ENCODE peak calls at places on chromosomes 16 and 17, in five cellular contexts. One of them, this sample, is unnamed.
A peak's percentile ranks its signal among the peaks of the same experiment; 100 is the strongest.

GRCh38 chr17:30929081-30929633 is 7.4 kb downstream of the ADAP2 start:
- DNase-seq in activated CD4-positive, CD25-positive, alpha-beta regulatory T cell treated with anti-CD3 and anti-CD28 coated beads, Interleukin-2, amount 50 U/mL, for 16 hours: no peak
- DNase-seq in lower lobe of right lung: no peak
- DNase-seq in DMS153: no peak
- DNase-seq in ELR: no peak
- DNase-seq in this sample: no peak

GRCh38 chr16:17885659-17886200 is 415.0 kb upstream of the XYLT1 start:
- DNase-seq in DMS153: no peak
- DNase-seq in lower lobe of right lung: no peak
- DNase-seq in activated CD4-positive, CD25-positive, alpha-beta regulatory T cell treated with anti-CD3 and anti-CD28 coated beads, Interleukin-2, amount 50 U/mL, for 16 hours: no peak
- DNase-seq in ELR: no peak
- DNase-seq in this sample: no peak

GRCh38 chr16:48504216-48504615 is 105.8 kb downstream of the N4BP1 start:
- DNase-seq in lower lobe of right lung: no peak
- DNase-seq in activated CD4-positive, CD25-positive, alpha-beta regulatory T cell treated with anti-CD3 and anti-CD28 coated beads, Interleukin-2, amount 50 U/mL, for 16 hours: no peak
- DNase-seq in DMS153: no peak
- DNase-seq in ELR: no peak
- DNase-seq in this sample: no peak

GRCh38 chr16:86922311-86922710 is 344.0 kb downstream of the FOXL1 start:
- DNase-seq in lower lobe of right lung: no peak
- DNase-seq in activated CD4-positive, CD25-positive, alpha-beta regulatory T cell treated with anti-CD3 and anti-CD28 coated beads, Interleukin-2, amount 50 U/mL, for 16 hours: no peak
- DNase-seq in ELR: no peak
- DNase-seq in DMS153: no peak
- DNase-seq in this sample: no peak

GRCh38 chr16:4461250-4462085 is 13.0 kb downstream of the NMRAL1 start:
- DNase-seq in ELR: peak; percentile 9
- DNase-seq in activated CD4-positive, CD25-positive, alpha-beta regulatory T cell treated with anti-CD3 and anti-CD28 coated beads, Interleukin-2, amount 50 U/mL, for 16 hours: no peak
- DNase-seq in lower lobe of right lung: no peak
- DNase-seq in DMS153: no peak
- DNase-seq in this sample: no peak

GRCh38 chr16:9112166-9112843 is 20.9 kb downstream of the HAPSTR1 start:
- DNase-seq in ELR: no peak
- DNase-seq in lower lobe of right lung: no peak
- DNase-seq in activated CD4-positive, CD25-positive, alpha-beta regulatory T cell treated with anti-CD3 and anti-CD28 coated beads, Interleukin-2, amount 50 U/mL, for 16 hours: no peak
- DNase-seq in DMS153: no peak
- DNase-seq in this sample: no peak

GRCh38 chr17:78771758-78772382 is 10.2 kb downstream of the CYTH1 start:
- DNase-seq in ELR: no peak
- DNase-seq in DMS153: no peak
- DNase-seq in activated CD4-positive, CD25-positive, alpha-beta regulatory T cell treated with anti-CD3 and anti-CD28 coated beads, Interleukin-2, amount 50 U/mL, for 16 hours: no peak
- DNase-seq in lower lobe of right lung: no peak
- DNase-seq in this sample: no peak

GRCh38 chr17:82670661-82671060 is 22.4 kb upstream of the WDR45B start:
- DNase-seq in DMS153: no peak
- DNase-seq in ELR: no peak
- DNase-seq in activated CD4-positive, CD25-positive, alpha-beta regulatory T cell treated with anti-CD3 and anti-CD28 coated beads, Interleukin-2, amount 50 U/mL, for 16 hours: no peak
- DNase-seq in lower lobe of right lung: no peak
- DNase-seq in this sample: no peak

GRCh38 chr16:57720142-57720575 is 15.4 kb upstream of the KATNB1 start:
- DNase-seq in lower lobe of right lung: no peak
- DNase-seq in activated CD4-positive, CD25-positive, alpha-beta regulatory T cell treated with anti-CD3 and anti-CD28 coated beads, Interleukin-2, amount 50 U/mL, for 16 hours: no peak
- DNase-seq in ELR: peak; percentile 73
- DNase-seq in DMS153: peak; percentile 1
- DNase-seq in this sample: peak; percentile 39

GRCh38 chr17:28892024-28892423 is 5.5 kb downstream of the FLOT2 start:
- DNase-seq in DMS153: no peak
- DNase-seq in activated CD4-positive, CD25-positive, alpha-beta regulatory T cell treated with anti-CD3 and anti-CD28 coated beads, Interleukin-2, amount 50 U/mL, for 16 hours: no peak
- DNase-seq in lower lobe of right lung: no peak
- DNase-seq in ELR: no peak
- DNase-seq in this sample: no peak

GRCh38 chr17:17874478-17874877 is 37.7 kb upstream of the SREBF1 start:
- DNase-seq in activated CD4-positive, CD25-positive, alpha-beta regulatory T cell treated with anti-CD3 and anti-CD28 coated beads, Interleukin-2, amount 50 U/mL, for 16 hours: no peak
- DNase-seq in lower lobe of right lung: no peak
- DNase-seq in DMS153: no peak
- DNase-seq in ELR: peak; percentile 97
- DNase-seq in this sample: no peak

GRCh38 chr17:33140413-33141099 is 148.9 kb downstream of the SPACA3 start:
- DNase-seq in ELR: no peak
- DNase-seq in lower lobe of right lung: no peak
- DNase-seq in DMS153: peak; percentile 89
- DNase-seq in activated CD4-positive, CD25-positive, alpha-beta regulatory T cell treated with anti-CD3 and anti-CD28 coated beads, Interleukin-2, amount 50 U/mL, for 16 hours: no peak
- DNase-seq in this sample: no peak

GRCh38 chr16:23508589-23509440 is 1.5 kb downstream of the GGA2 start:
- DNase-seq in ELR: peak; percentile 11
- DNase-seq in DMS153: no peak
- DNase-seq in lower lobe of right lung: no peak
- DNase-seq in activated CD4-positive, CD25-positive, alpha-beta regulatory T cell treated with anti-CD3 and anti-CD28 coated beads, Interleukin-2, amount 50 U/mL, for 16 hours: no peak
- DNase-seq in this sample: no peak

GRCh38 chr16:31215287-31216115 is 1.4 kb downstream of the PYDC1 start:
- DNase-seq in ELR: peak; percentile 79
- DNase-seq in activated CD4-positive, CD25-positive, alpha-beta regulatory T cell treated with anti-CD3 and anti-CD28 coated beads, Interleukin-2, amount 50 U/mL, for 16 hours: no peak
- DNase-seq in lower lobe of right lung: peak; percentile 79
- DNase-seq in DMS153: peak; percentile 35
- DNase-seq in this sample: no peak

GRCh38 chr16:30637952-30638351 is 12.8 kb upstream of the PRR14 start:
- DNase-seq in DMS153: peak; percentile 16
- DNase-seq in activated CD4-positive, CD25-positive, alpha-beta regulatory T cell treated with anti-CD3 and anti-CD28 coated beads, Interleukin-2, amount 50 U/mL, for 16 hours: no peak
- DNase-seq in lower lobe of right lung: no peak
- DNase-seq in ELR: peak; percentile 78
- DNase-seq in this sample: peak; percentile 41

GRCh38 chr16:78628526-78628925 is 529.1 kb downstream of the WWOX start:
- DNase-seq in activated CD4-positive, CD25-positive, alpha-beta regulatory T cell treated with anti-CD3 and anti-CD28 coated beads, Interleukin-2, amount 50 U/mL, for 16 hours: no peak
- DNase-seq in ELR: no peak
- DNase-seq in DMS153: no peak
- DNase-seq in lower lobe of right lung: no peak
- DNase-seq in this sample: no peak

GRCh38 chr16:81798311-81799137 is 19.4 kb downstream of the PLCG2 start:
- DNase-seq in ELR: no peak
- DNase-seq in DMS153: no peak
- DNase-seq in lower lobe of right lung: peak; percentile 68
- DNase-seq in activated CD4-positive, CD25-positive, alpha-beta regulatory T cell treated with anti-CD3 and anti-CD28 coated beads, Interleukin-2, amount 50 U/mL, for 16 hours: no peak
- DNase-seq in this sample: peak; percentile 91

GRCh38 chr16:66928702-66929388 is 3.5 kb upstream of the RRAD start:
- DNase-seq in DMS153: no peak
- DNase-seq in ELR: peak; percentile 65
- DNase-seq in lower lobe of right lung: no peak
- DNase-seq in activated CD4-positive, CD25-positive, alpha-beta regulatory T cell treated with anti-CD3 and anti-CD28 coated beads, Interleukin-2, amount 50 U/mL, for 16 hours: no peak
- DNase-seq in this sample: no peak

GRCh38 chr16:85631802-85632393 is 18.8 kb downstream of the GSE1 start:
- DNase-seq in ELR: no peak
- DNase-seq in activated CD4-positive, CD25-positive, alpha-beta regulatory T cell treated with anti-CD3 and anti-CD28 coated beads, Interleukin-2, amount 50 U/mL, for 16 hours: no peak
- DNase-seq in DMS153: no peak
- DNase-seq in lower lobe of right lung: no peak
- DNase-seq in this sample: no peak

GRCh38 chr16:17461951-17462729 is 8.6 kb downstream of the XYLT1 start:
- DNase-seq in ELR: no peak
- DNase-seq in lower lobe of right lung: no peak
- DNase-seq in activated CD4-positive, CD25-positive, alpha-beta regulatory T cell treated with anti-CD3 and anti-CD28 coated beads, Interleukin-2, amount 50 U/mL, for 16 hours: no peak
- DNase-seq in DMS153: no peak
- DNase-seq in this sample: peak; percentile 98

GRCh38 chr16:65214196-65214595 is 92.3 kb upstream of the CDH11 start:
- DNase-seq in lower lobe of right lung: no peak
- DNase-seq in ELR: no peak
- DNase-seq in DMS153: no peak
- DNase-seq in activated CD4-positive, CD25-positive, alpha-beta regulatory T cell treated with anti-CD3 and anti-CD28 coated beads, Interleukin-2, amount 50 U/mL, for 16 hours: no peak
- DNase-seq in this sample: no peak

GRCh38 chr17:66386789-66387351 is 84.5 kb downstream of the PRKCA start:
- DNase-seq in lower lobe of right lung: no peak
- DNase-seq in activated CD4-positive, CD25-positive, alpha-beta regulatory T cell treated with anti-CD3 and anti-CD28 coated beads, Interleukin-2, amount 50 U/mL, for 16 hours: no peak
- DNase-seq in DMS153: peak; percentile 12
- DNase-seq in ELR: no peak
- DNase-seq in this sample: no peak

GRCh38 chr17:42081516-42082129 is 16.6 kb downstream of the ZNF385C start:
- DNase-seq in activated CD4-positive, CD25-positive, alpha-beta regulatory T cell treated with anti-CD3 and anti-CD28 coated beads, Interleukin-2, amount 50 U/mL, for 16 hours: no peak
- DNase-seq in DMS153: no peak
- DNase-seq in ELR: no peak
- DNase-seq in lower lobe of right lung: no peak
- DNase-seq in this sample: no peak

GRCh38 chr16:26177438-26177837 is 485.7 kb downstream of the HS3ST4 start:
- DNase-seq in ELR: no peak
- DNase-seq in DMS153: no peak
- DNase-seq in lower lobe of right lung: no peak
- DNase-seq in activated CD4-positive, CD25-positive, alpha-beta regulatory T cell treated with anti-CD3 and anti-CD28 coated beads, Interleukin-2, amount 50 U/mL, for 16 hours: no peak
- DNase-seq in this sample: no peak

GRCh38 chr17:61413654-61414133 is 14.1 kb downstream of the TBX2 start:
- DNase-seq in lower lobe of right lung: no peak
- DNase-seq in activated CD4-positive, CD25-positive, alpha-beta regulatory T cell treated with anti-CD3 and anti-CD28 coated beads, Interleukin-2, amount 50 U/mL, for 16 hours: no peak
- DNase-seq in DMS153: no peak
- DNase-seq in ELR: no peak
- DNase-seq in this sample: no peak

GRCh38 chr17:31919802-31920525 is 16.8 kb upstream of the SUZ12 start:
- DNase-seq in lower lobe of right lung: no peak
- DNase-seq in activated CD4-positive, CD25-positive, alpha-beta regulatory T cell treated with anti-CD3 and anti-CD28 coated beads, Interleukin-2, amount 50 U/mL, for 16 hours: no peak
- DNase-seq in DMS153: no peak
- DNase-seq in ELR: peak; percentile 47
- DNase-seq in this sample: no peak

GRCh38 chr16:58094791-58095574 is 34.2 kb downstream of the CFAP20 start:
- DNase-seq in lower lobe of right lung: no peak
- DNase-seq in DMS153: no peak
- DNase-seq in activated CD4-positive, CD25-positive, alpha-beta regulatory T cell treated with anti-CD3 and anti-CD28 coated beads, Interleukin-2, amount 50 U/mL, for 16 hours: no peak
- DNase-seq in ELR: no peak
- DNase-seq in this sample: no peak